ENCODE peak calls at places on chromosomes 3 and 15, in four cellular contexts. D is BJ, F is psoas muscle, G is esophagus muscularis mucosa. O is an unnamed sample.

GRCh38 chr15:41891226-41891625 is 2.6 kb downstream of the SPTBN5 start:
- DNase-seq in D (no peak), F (peak; percentile 12), G (no peak), O (no peak)

GRCh38 chr15:49270541-49271421 is 100.7 kb downstream of the GALK2 start:
- DNase-seq in D (no peak), F (no peak), G (no peak), O (peak; percentile 8)

GRCh38 chr3:123081718-123082369 is 15.0 kb downstream of the PDIA5 start:
- DNase-seq in D (no peak), F (no peak), G (no peak), O (no peak)

GRCh38 chr15:92163641-92164040 is 230.0 kb upstream of the ST8SIA2 start:
- DNase-seq in D (no peak), F (no peak), G (no peak), O (peak; percentile 38)

GRCh38 chr3:172235698-172236097 is 196.3 kb downstream of the FNDC3B start:
- DNase-seq in D (no peak), F (no peak), G (no peak), O (no peak)

GRCh38 chr3:177760803-177761202 is 563.5 kb upstream of the TBL1XR1 start:
- DNase-seq in D (peak; percentile 41), F (no peak), G (no peak), O (no peak)

GRCh38 chr3:37103103-37103815 is 71.1 kb downstream of the LRRFIP2 start:
- DNase-seq in D (no peak), F (no peak), G (no peak), O (no peak)

GRCh38 chr3:133881987-133882825 is 13.5 kb downstream of the RAB6B start:
- DNase-seq in D (no peak), F (no peak), G (peak; percentile 89), O (peak; percentile 2)

GRCh38 chr3:72820405-72820804 is 27.8 kb downstream of the SHQ1 start:
- DNase-seq in D (no peak), F (no peak), G (no peak), O (peak; percentile 22)

GRCh38 chr15:89332446-89332845 is 2.2 kb downstream of the POLG start:
- DNase-seq in D (no peak), F (no peak), G (no peak), O (no peak)

GRCh38 chr3:156675744-156676466 is 1.5 kb downstream of the TIPARP start:
- DNase-seq in D (peak; percentile 42), F (no peak), G (no peak), O (peak; percentile 94)

GRCh38 chr15:35522061-35522460 is 23.9 kb downstream of the DPH6 start:
- DNase-seq in D (no peak), F (no peak), G (no peak), O (no peak)

GRCh38 chr3:31370681-31371080 is 162.0 kb upstream of the STT3B start:
- DNase-seq in D (no peak), F (no peak), G (no peak), O (peak; percentile 33)

GRCh38 chr3:71087109-71088018 is 496.2 kb downstream of the FOXP1 start:
- DNase-seq in D (no peak), F (no peak), G (no peak), O (peak; percentile 93)

GRCh38 chr15:86336051-86336788 is 256.5 kb downstream of the AGBL1 start:
- DNase-seq in D (no peak), F (no peak), G (no peak), O (peak; percentile 100)

GRCh38 chr15:73388256-73388781 is 19.6 kb upstream of the HCN4 start:
- DNase-seq in D (peak; percentile 8), F (no peak), G (no peak), O (peak; percentile 88)

GRCh38 chr3:126536126-126536525 is 12.2 kb downstream of the CHST13 start:
- DNase-seq in D (no peak), F (peak; percentile 26), G (no peak), O (no peak)

GRCh38 chr3:76656531-76657070 is 383.3 kb upstream of the ROBO2 start:
- DNase-seq in D (no peak), F (no peak), G (no peak), O (no peak)

GRCh38 chr3:140748903-140749302 is 71.0 kb downstream of the TRIM42 start:
- DNase-seq in D (no peak), F (no peak), G (no peak), O (peak; percentile 70)

GRCh38 chr3:100954199-100954935 is 38.9 kb downstream of the ABI3BP start:
- DNase-seq in D (no peak), F (no peak), G (no peak), O (no peak)

GRCh38 chr15:96565266-96565665 is 234.8 kb downstream of the NR2F2 start:
- DNase-seq in D (no peak), F (no peak), G (no peak), O (peak; percentile 84)

GRCh38 chr3:63349583-63350177 is 71.6 kb downstream of the SYNPR start:
- DNase-seq in D (no peak), F (peak; percentile 42), G (no peak), O (peak; percentile 61)

GRCh38 chr3:140580746-140581145 is 97.1 kb upstream of the TRIM42 start:
- DNase-seq in D (no peak), F (no peak), G (no peak), O (peak; percentile 33)

GRCh38 chr3:18087963-18088362 is 337.2 kb downstream of the SATB1 start:
- DNase-seq in D (no peak), F (no peak), G (no peak), O (no peak)
- TF ChIP-seq CTCF in D (no peak), F (no peak), G (no peak), O (no peak)

GRCh38 chr3:12004741-12005513 is 739 bp downstream of the SYN2 start:
- DNase-seq in D (no peak), F (no peak), G (no peak), O (no peak)

GRCh38 chr3:12002912-12003311 is 1.3 kb upstream of the SYN2 start:
- DNase-seq in D (no peak), F (no peak), G (no peak), O (no peak)

DNA sequence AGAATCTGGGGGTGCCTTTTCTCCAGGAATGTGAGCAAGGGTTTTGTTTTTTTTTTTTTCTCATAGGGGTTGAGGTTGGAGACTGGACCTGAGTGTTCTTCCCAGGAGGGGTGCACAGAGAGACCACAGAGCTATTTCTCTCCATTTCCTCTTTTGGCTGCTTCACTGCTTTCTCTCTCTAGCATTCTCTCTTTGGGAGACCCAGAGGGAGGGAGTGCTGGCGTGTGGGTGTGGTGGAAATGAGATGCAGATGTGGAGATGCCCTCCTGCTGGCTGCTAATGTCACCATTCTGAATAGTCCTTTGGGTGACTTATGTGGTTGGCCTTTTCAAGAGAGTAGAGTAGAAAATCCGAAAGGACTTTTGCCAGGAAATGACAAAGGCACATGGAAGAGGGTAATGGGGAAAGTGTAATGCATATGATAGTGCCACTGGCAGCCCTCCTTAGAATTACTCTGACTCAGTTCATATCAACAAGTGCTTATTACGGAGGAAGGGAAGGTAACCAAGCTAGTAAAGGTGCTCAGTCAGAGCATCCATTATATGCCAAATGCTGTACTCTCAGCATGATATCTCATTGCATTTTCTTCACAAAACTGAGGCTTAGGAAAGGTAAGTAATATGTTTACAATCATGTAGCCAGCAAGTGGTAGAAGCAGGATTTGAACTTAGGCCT is 1.9 kb downstream of the SYN2 start:
- DNase-seq in D (no peak), F (no peak), G (no peak), O (no peak)
- H3K27me3 ChIP-seq in D (peaks cover 18% of the 10 kb centered on the region), F (peaks cover 69% of the 10 kb centered on the region), G (peaks cover 8% of the 10 kb centered on the region), O (peaks cover 19% of the 10 kb centered on the region)

GRCh38 chr15:62392411-62392810 is 227.3 kb upstream of the C2CD4B start:
- DNase-seq in D (no peak), F (peak; percentile 68), G (no peak), O (no peak)
- TF ChIP-seq CTCF in D (peak; percentile 19), F (no peak), G (no peak), O (no peak)

DNA sequence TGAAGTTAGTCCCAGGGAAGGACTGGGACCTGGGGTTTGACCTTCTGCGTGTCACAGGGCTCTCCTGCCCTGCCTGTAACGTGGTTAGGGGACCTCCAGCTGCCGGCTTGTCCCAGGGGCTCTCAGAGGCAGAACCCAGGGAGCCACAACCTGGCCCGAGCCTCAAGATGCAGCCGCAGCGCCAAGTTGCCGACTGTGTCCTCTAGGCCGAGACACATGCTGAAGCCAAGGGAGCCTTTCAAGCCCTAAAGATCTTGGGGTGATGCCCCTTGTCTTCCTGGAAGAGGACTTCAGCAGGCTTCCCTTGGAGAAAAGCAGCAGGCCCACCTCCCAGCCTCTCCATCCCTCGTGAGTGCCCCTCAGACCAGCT is 7.3 kb downstream of the DNAJB8 start:
- DNase-seq in D (no peak), F (no peak), G (no peak), O (no peak)
- H3K27me3 ChIP-seq in D (peaks cover 22% of the 10 kb centered on the region), F (peaks cover 9% of the 10 kb centered on the region), G (no peaks in the 10 kb centered on the region), O (peaks cover 12% of the 10 kb centered on the region)

GRCh38 chr3:50378757-50379156 is 19.4 kb upstream of the TMEM115 start:
- DNase-seq in D (no peak), F (no peak), G (no peak), O (no peak)
- TF ChIP-seq CTCF in D (no peak), F (no peak), G (no peak), O (no peak)

GRCh38 chr15:51089699-51090098 is 5.0 kb downstream of the TNFAIP8L3 start:
- DNase-seq in D (no peak), F (no peak), G (no peak), O (no peak)
- H3K27me3 ChIP-seq in D (peaks cover 26% of the 10 kb centered on the region), F (peaks cover 32% of the 10 kb centered on the region), G (no peaks in the 10 kb centered on the region), O (peaks cover 12% of the 10 kb centered on the region)

GRCh38 chr3:13931172-13931571 is 51.3 kb upstream of the WNT7A start:
- DNase-seq in D (no peak), F (no peak), G (no peak), O (no peak)

GRCh38 chr3:13932578-13933295 is 52.9 kb upstream of the WNT7A start:
- DNase-seq in D (no peak), F (no peak), G (no peak), O (no peak)

DNA sequence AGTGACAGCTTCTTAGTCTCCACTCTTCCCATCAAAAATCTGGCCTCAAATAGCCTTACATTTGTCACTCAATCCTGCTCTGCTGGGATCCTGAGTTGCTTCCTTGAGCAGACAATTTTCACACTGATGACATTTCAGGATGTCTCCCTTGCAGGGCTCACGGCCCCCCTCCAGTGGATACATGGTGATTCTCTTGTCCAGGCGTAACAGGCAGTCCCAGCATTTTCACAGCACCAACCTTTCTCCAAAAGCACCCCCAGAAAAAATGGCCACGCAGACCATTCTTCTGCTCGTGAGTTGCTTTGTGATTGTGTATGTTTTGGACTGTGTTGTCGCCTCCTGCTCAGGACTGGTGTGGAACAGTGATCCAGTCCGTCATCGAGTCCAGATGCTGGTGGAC is 47.4 kb upstream of the WNT7A start:
- DNase-seq in D (no peak), F (no peak), G (no peak), O (no peak)
- TF ChIP-seq CTCF in D (peak; percentile 25), F (no peak), G (no peak), O (peak; percentile 13)

DNA sequence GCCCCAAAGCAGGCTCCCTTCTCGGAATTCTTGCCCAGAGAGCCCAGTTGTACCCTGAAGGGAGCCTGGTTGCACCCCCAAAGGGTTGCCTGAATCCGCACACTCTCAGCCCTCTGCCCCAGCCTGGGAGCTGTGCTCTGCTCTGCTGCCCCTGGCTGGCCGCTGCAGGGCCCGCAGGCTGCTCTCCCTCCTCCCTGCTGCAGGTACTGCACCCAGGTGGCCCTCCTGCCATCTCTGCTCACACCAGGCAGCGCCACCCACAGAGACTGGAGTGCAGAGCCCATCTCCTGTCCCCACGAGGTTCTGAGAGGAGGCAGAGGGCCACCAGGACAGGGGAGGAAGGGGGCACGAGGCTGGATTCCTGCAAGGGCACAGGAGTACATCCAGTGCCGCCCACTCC is 134.2 kb upstream of the NSMCE3 start:
- DNase-seq in D (no peak), F (no peak), G (no peak), O (no peak)
- H3K27me3 ChIP-seq in D (no peaks in the 10 kb centered on the region), F (no peaks in the 10 kb centered on the region), G (no peaks in the 10 kb centered on the region), O (no peaks in the 10 kb centered on the region)

GRCh38 chr3:181454451-181455027 is 257.2 kb upstream of the SOX2 start:
- DNase-seq in D (no peak), F (no peak), G (no peak), O (no peak)
- TF ChIP-seq CTCF in D (no peak), F (no peak), G (no peak), O (no peak)

GRCh38 chr3:16513141-16514020 is at the start of gene RFTN1:
- DNase-seq in D (no peak), F (peak; percentile 74), G (no peak), O (peak; percentile 39)
- H3K27me3 ChIP-seq in D (no peaks in the 10 kb centered on the region), F (no peaks in the 10 kb centered on the region), G (no peaks in the 10 kb centered on the region), O (no peaks in the 10 kb centered on the region)

O was measured in bronchial epithelial cell.